ENCODE peak calls at places on chromosomes 7 and 10, in nine cellular contexts. Z, U, J, Q, N, D, C, K and W are unnamed samples.

GRCh38 chr7:39510738-39511372 is 55.3 kb upstream of the YAE1 start:
- DNase-seq in Z (no peak), U (peak), Q (no peak), N (peak), D (no peak), K (no peak), C (no peak), J (no peak), W (no peak)

GRCh38 chr7:74015670-74016069 is 12.3 kb upstream of the ELN start:
- DNase-seq in C (no peak), Q (no peak), J (no peak), Z (no peak), K (no peak), D (no peak), N (no peak), U (no peak), W (no peak)

GRCh38 chr7:3082831-3083230 is 39.2 kb upstream of the CARD11 start:
- DNase-seq in C (no peak), D (no peak), Z (no peak), K (no peak), Q (no peak), U (no peak), N (no peak), J (no peak), W (no peak)

GRCh38 chr7:17696422-17696821 is 243.9 kb downstream of the SNX13 start:
- DNase-seq in Z (peak), Q (peak), J (no peak), K (no peak), C (peak), D (no peak), U (peak), N (peak), W (peak)

GRCh38 chr7:129188372-129188891 is at the start of gene SMO:
- DNase-seq in Q (peak), J (no peak), N (no peak), D (no peak), K (peak), Z (no peak), U (no peak), C (peak), W (no peak)

GRCh38 chr10:124179308-124180043 is 86.1 kb upstream of the CHST15 start:
- DNase-seq in Z (no peak), N (no peak), D (no peak), J (no peak), U (no peak), K (no peak), Q (peak), C (no peak), W (no peak)

GRCh38 chr10:86410542-86411124 is 44.0 kb upstream of the GRID1 start:
- DNase-seq in C (no peak), D (no peak), J (peak), Z (no peak), K (no peak), Q (no peak), U (peak), N (peak), W (peak)

GRCh38 chr10:128191847-128192246 is 65.6 kb upstream of the MKI67 start:
- DNase-seq in U (no peak), Z (no peak), C (no peak), D (no peak), J (no peak), Q (no peak), K (no peak), N (no peak), W (no peak)

GRCh38 chr7:131284702-131285419 is 42.8 kb upstream of the MKLN1 start:
- DNase-seq in C (no peak), N (no peak), K (no peak), D (no peak), Z (peak), J (no peak), Q (peak), U (peak), W (no peak)

GRCh38 chr7:63080406-63080805 is 918.2 kb upstream of the ZNF722 start:
- DNase-seq in C (no peak), K (no peak), Z (no peak), N (no peak), U (no peak), J (no peak), Q (peak), D (no peak), W (no peak)